ENCODE peak calls at places on chromosomes 13 and 19, in seven cellular contexts. O, K, T, X, I, Y and G are unnamed samples. For H3K4me1, the result is how much of the 10 kb centered on the place peaks cover.

GRCh38 chr13:99759163-99759552 is 212.4 kb downstream of the ZIC5 start:
- DNase-seq in O (no peak), K (no peak), T (no peak), X (no peak), I (no peak), Y (no peak), G (no peak)

GRCh38 chr13:80029170-80029569 is 311.8 kb downstream of the SPRY2 start:
- DNase-seq in O (no peak), K (no peak), T (no peak), X (no peak), I (no peak), Y (no peak), G (no peak)

GRCh38 chr13:25085125-25085742 is 10.7 kb upstream of the PABPC3 start:
- DNase-seq in O (peak), K (peak), T (no peak), X (peak), I (no peak), Y (no peak), G (no peak)

GRCh38 chr19:29543381-29543780 is 17.6 kb downstream of the VSTM2B start:
- DNase-seq in O (no peak), K (no peak), T (no peak), X (no peak), I (no peak), Y (no peak), G (no peak)

GRCh38 chr13:32426191-32426980 is 1.5 kb downstream of the N4BP2L1 start:
- DNase-seq in O (no peak), K (peak), T (no peak), X (peak), I (peak), Y (no peak), G (no peak)

GRCh38 chr19:40348961-40349507 is 539 bp downstream of the PLD3 start:
- DNase-seq in O (no peak), K (peak), T (no peak), X (peak), I (no peak), Y (no peak), G (no peak)

GRCh38 chr19:6091771-6092291 is 18.5 kb downstream of the RFX2 start:
- DNase-seq in O (no peak), K (no peak), T (no peak), X (peak), I (no peak), Y (no peak), G (no peak)

GRCh38 chr13:45792827-45793303 is 58.7 kb downstream of the SIAH3 start:
- DNase-seq in O (no peak), K (no peak), T (no peak), X (no peak), I (no peak), Y (no peak), G (no peak)

GRCh38 chr13:21020581-21020980 is 40.8 kb downstream of the LATS2 start:
- DNase-seq in O (no peak), K (no peak), T (peak), X (no peak), I (no peak), Y (no peak), G (no peak)

GRCh38 chr13:30766957-30767603 is 31.7 kb downstream of the ALOX5AP start:
- DNase-seq in O (no peak), K (peak), T (no peak), X (no peak), I (no peak), Y (no peak), G (no peak)

GRCh38 chr19:14333101-14333871 is 48.0 kb upstream of the ADGRE5 start:
- DNase-seq in O (no peak), K (no peak), T (no peak), X (peak), I (no peak), Y (no peak), G (no peak)

GRCh38 chr13:97976551-97977375 is 23.3 kb downstream of the IPO5 start:
- DNase-seq in O (no peak), K (peak), T (no peak), X (peak), I (no peak), Y (no peak), G (peak)

GRCh38 chr13:73429691-73430090 is 370.9 kb downstream of the KLF5 start:
- DNase-seq in O (no peak), K (no peak), T (no peak), X (peak), I (no peak), Y (no peak), G (no peak)

GRCh38 chr13:79533781-79534400 is 52.9 kb downstream of the NDFIP2 start:
- DNase-seq in O (no peak), K (no peak), T (no peak), X (peak), I (no peak), Y (no peak), G (no peak)

GRCh38 chr13:98990701-98991100 is 12.8 kb upstream of the DOCK9 start:
- DNase-seq in O (no peak), K (no peak), T (no peak), X (no peak), I (no peak), Y (no peak), G (no peak)

GRCh38 chr19:56477429-56478338 is 539 bp upstream of the ZNF667 start:
- DNase-seq in O (peak), K (no peak), T (peak), X (peak), I (peak), Y (no peak), G (peak)

DNA sequence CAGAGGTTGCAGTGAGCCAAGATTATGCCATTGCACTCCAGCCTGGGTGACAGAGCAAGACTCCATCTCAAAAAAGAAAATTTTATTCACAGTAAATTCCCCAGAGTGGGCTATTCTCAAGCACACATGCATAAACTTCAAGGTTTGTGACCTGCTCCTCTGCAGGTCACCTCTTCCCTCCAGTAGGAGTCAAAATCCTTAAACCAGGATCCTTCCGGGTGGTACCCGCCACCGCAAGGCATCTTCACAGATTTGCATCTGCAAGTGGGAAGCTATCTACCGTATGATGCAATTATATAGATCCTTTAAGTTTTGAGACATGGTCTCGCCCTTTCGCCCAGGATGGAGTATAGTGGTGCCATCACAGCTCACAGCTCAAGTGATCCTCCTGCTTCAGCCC is 3.0 kb upstream of the ECH1 start:
- DNase-seq in O (no peak), K (no peak), T (no peak), X (no peak), I (no peak), Y (no peak), G (no peak)
- H3K4me1 ChIP-seq in O (half or more), K (under half), T (half or more), X (under half), I (under half), Y (half or more), G (under half)

GRCh38 chr19:53774011-53774410 is 50.1 kb downstream of the NLRP12 start:
- DNase-seq in O (no peak), K (no peak), T (no peak), X (no peak), I (no peak), Y (no peak), G (no peak)

GRCh38 chr19:53775524-53775923 is 48.6 kb downstream of the NLRP12 start:
- DNase-seq in O (no peak), K (no peak), T (no peak), X (no peak), I (no peak), Y (no peak), G (no peak)

GRCh38 chr19:53768401-53768800 is 55.7 kb downstream of the NLRP12 start:
- DNase-seq in O (no peak), K (no peak), T (no peak), X (no peak), I (no peak), Y (no peak), G (no peak)

GRCh38 chr19:53772943-53773342 is 51.2 kb downstream of the NLRP12 start:
- DNase-seq in O (no peak), K (peak), T (peak), X (peak), I (peak), Y (no peak), G (no peak)

DNA sequence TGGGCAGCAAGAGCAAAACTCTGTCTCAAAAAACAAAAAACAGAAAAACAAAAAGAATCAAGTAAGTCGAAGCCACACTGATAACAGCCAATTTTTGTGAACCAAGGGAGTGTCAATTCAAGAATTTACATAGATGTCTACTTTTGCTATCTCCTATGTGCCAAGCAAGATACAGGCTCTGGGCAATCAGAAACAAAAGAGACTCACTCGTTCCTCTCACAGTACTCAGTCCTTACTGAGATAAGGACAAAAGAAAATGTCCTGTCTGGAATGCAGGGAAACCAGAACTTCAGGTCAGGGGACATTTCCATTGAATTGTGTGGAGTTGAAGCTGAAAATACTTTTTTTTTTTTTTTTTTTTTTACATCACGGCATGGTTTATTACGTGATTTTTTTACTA is 53.0 kb downstream of the NLRP12 start:
- DNase-seq in O (no peak), K (no peak), T (no peak), X (no peak), I (no peak), Y (no peak), G (no peak)
- H3K4me1 ChIP-seq in O (under half), K (under half), T (under half), X (under half), I (under half), Y (under half), G (under half)

GRCh38 chr13:27128825-27129627 is 42.6 kb downstream of the USP12 start:
- DNase-seq in O (no peak), K (no peak), T (no peak), X (no peak), I (no peak), Y (no peak), G (no peak)

GRCh38 chr13:27126877-27127276 is 44.7 kb downstream of the USP12 start:
- DNase-seq in O (no peak), K (no peak), T (no peak), X (no peak), I (no peak), Y (no peak), G (no peak)

GRCh38 chr13:27124571-27124970 is 47.0 kb downstream of the USP12 start:
- DNase-seq in O (no peak), K (no peak), T (no peak), X (no peak), I (no peak), Y (no peak), G (no peak)

GRCh38 chr13:27122036-27122435 is 49.6 kb downstream of the USP12 start:
- DNase-seq in O (no peak), K (no peak), T (no peak), X (no peak), I (no peak), Y (no peak), G (no peak)

GRCh38 chr13:27125357-27126282 is 46.0 kb downstream of the USP12 start:
- DNase-seq in O (no peak), K (no peak), T (no peak), X (no peak), I (no peak), Y (no peak), G (no peak)
- H3K4me1 ChIP-seq in O (half or more), K (under half), T (under half), X (under half), I (under half), Y (under half), G (under half)

GRCh38 chr19:34259367-34259865 is 5.1 kb downstream of the GARRE1 start:
- DNase-seq in O (no peak), K (no peak), T (no peak), X (peak), I (no peak), Y (no peak), G (no peak)
- H3K4me1 ChIP-seq in O (half or more), K (under half), T (half or more), X (under half), I (under half), Y (under half), G (under half)